ENCODE peak calls at places on chromosomes 6 and 20, in five cellular contexts. One of them, this sample, is unnamed.

GRCh38 chr6:140393665-140394064 is 1019.2 kb upstream of the CITED2 start:
- DNase-seq in activated T-cell treated with anti-CD3 and anti-CD28 coated beads for 1 hour: no peak
- DNase-seq in immature natural killer cell: no peak
- DNase-seq in T-helper 9 cell: no peak
- DNase-seq in AG10803: peak; percentile 69
- DNase-seq in this sample: no peak

GRCh38 chr6:157977176-157977804 is 4.4 kb upstream of the SYNJ2 start:
- DNase-seq in activated T-cell treated with anti-CD3 and anti-CD28 coated beads for 1 hour: no peak
- DNase-seq in immature natural killer cell: no peak
- DNase-seq in T-helper 9 cell: no peak
- DNase-seq in AG10803: no peak
- DNase-seq in this sample: no peak

GRCh38 chr20:48983423-48984400 is 62.2 kb downstream of the ARFGEF2 start:
- DNase-seq in activated T-cell treated with anti-CD3 and anti-CD28 coated beads for 1 hour: no peak
- DNase-seq in immature natural killer cell: no peak
- DNase-seq in T-helper 9 cell: no peak
- DNase-seq in AG10803: peak; percentile 63
- DNase-seq in this sample: peak; percentile 97

GRCh38 chr6:138805431-138805830 is 9.5 kb downstream of the ECT2L start:
- DNase-seq in activated T-cell treated with anti-CD3 and anti-CD28 coated beads for 1 hour: no peak
- DNase-seq in immature natural killer cell: no peak
- DNase-seq in T-helper 9 cell: no peak
- DNase-seq in AG10803: peak; percentile 87
- DNase-seq in this sample: no peak

GRCh38 chr6:113050010-113050893 is 703.1 kb downstream of the RFPL4B start:
- DNase-seq in activated T-cell treated with anti-CD3 and anti-CD28 coated beads for 1 hour: no peak
- DNase-seq in immature natural killer cell: no peak
- DNase-seq in T-helper 9 cell: no peak
- DNase-seq in AG10803: peak; percentile 56
- DNase-seq in this sample: no peak

GRCh38 chr6:170462366-170463020 is 90.6 kb downstream of the PSMB1 start:
- DNase-seq in activated T-cell treated with anti-CD3 and anti-CD28 coated beads for 1 hour: no peak
- DNase-seq in immature natural killer cell: peak; percentile 76
- DNase-seq in T-helper 9 cell: no peak
- DNase-seq in AG10803: no peak
- DNase-seq in this sample: no peak

GRCh38 chr6:82415820-82416219 is 52.2 kb downstream of the TPBG start:
- DNase-seq in activated T-cell treated with anti-CD3 and anti-CD28 coated beads for 1 hour: no peak
- DNase-seq in immature natural killer cell: no peak
- DNase-seq in T-helper 9 cell: no peak
- DNase-seq in AG10803: peak; percentile 38
- DNase-seq in this sample: no peak

GRCh38 chr6:2503816-2504494 is 246.8 kb downstream of the MYLK4 start:
- DNase-seq in activated T-cell treated with anti-CD3 and anti-CD28 coated beads for 1 hour: no peak
- DNase-seq in immature natural killer cell: no peak
- DNase-seq in T-helper 9 cell: no peak
- DNase-seq in AG10803: peak; percentile 22
- DNase-seq in this sample: no peak

GRCh38 chr20:35305682-35306556 is 13.7 kb upstream of the FAM83C start:
- DNase-seq in activated T-cell treated with anti-CD3 and anti-CD28 coated beads for 1 hour: no peak
- DNase-seq in immature natural killer cell: no peak
- DNase-seq in T-helper 9 cell: no peak
- DNase-seq in AG10803: peak; percentile 99
- DNase-seq in this sample: peak; percentile 97